ENCODE peak calls at places on chromosome 18, in six cellular contexts. One of them, this sample, is unnamed. For H3K4me1, the result is how much of the 10 kb centered on the place peaks cover.

GRCh38 chr18:4004176-4004829 is 450.8 kb downstream of the DLGAP1 start:
- DNase-seq in HCT116: peak
- DNase-seq in GM23248: peak
- DNase-seq in CD4-positive, alpha-beta memory T cell: no peak
- DNase-seq in GM23338: no peak
- DNase-seq in adrenal gland: no peak
- DNase-seq in this sample: no peak

GRCh38 chr18:27952741-27953140 is 224.2 kb downstream of the CDH2 start:
- DNase-seq in HCT116: no peak
- DNase-seq in GM23248: peak
- DNase-seq in CD4-positive, alpha-beta memory T cell: no peak
- DNase-seq in GM23338: no peak
- DNase-seq in adrenal gland: no peak
- DNase-seq in this sample: no peak

GRCh38 chr18:54672846-54673475 is 81.9 kb downstream of the DYNAP start:
- DNase-seq in HCT116: no peak
- DNase-seq in GM23248: no peak
- DNase-seq in CD4-positive, alpha-beta memory T cell: no peak
- DNase-seq in GM23338: no peak
- DNase-seq in adrenal gland: no peak
- DNase-seq in this sample: no peak

GRCh38 chr18:27899893-27900292 is 277.0 kb downstream of the CDH2 start:
- DNase-seq in HCT116: no peak
- DNase-seq in GM23248: no peak
- DNase-seq in CD4-positive, alpha-beta memory T cell: no peak
- DNase-seq in GM23338: no peak
- DNase-seq in adrenal gland: no peak
- DNase-seq in this sample: no peak

GRCh38 chr18:23550898-23551297 is 35.4 kb downstream of the NPC1 start:
- DNase-seq in HCT116: no peak
- DNase-seq in GM23248: no peak
- DNase-seq in CD4-positive, alpha-beta memory T cell: no peak
- DNase-seq in GM23338: no peak
- DNase-seq in adrenal gland: no peak
- DNase-seq in this sample: no peak

GRCh38 chr18:78672862-78673446 is 306.7 kb upstream of the SALL3 start:
- DNase-seq in HCT116: no peak
- DNase-seq in GM23248: no peak
- DNase-seq in CD4-positive, alpha-beta memory T cell: no peak
- DNase-seq in GM23338: no peak
- DNase-seq in adrenal gland: no peak
- DNase-seq in this sample: no peak

GRCh38 chr18:26840965-26841364 is 24.5 kb downstream of the AQP4 start:
- DNase-seq in HCT116: no peak
- DNase-seq in GM23248: no peak
- DNase-seq in CD4-positive, alpha-beta memory T cell: no peak
- DNase-seq in GM23338: peak
- DNase-seq in adrenal gland: no peak
- DNase-seq in this sample: no peak

GRCh38 chr18:63112681-63113080 is 206.9 kb downstream of the BCL2 start:
- DNase-seq in HCT116: no peak
- DNase-seq in GM23248: no peak
- DNase-seq in CD4-positive, alpha-beta memory T cell: no peak
- DNase-seq in GM23338: no peak
- DNase-seq in adrenal gland: no peak
- DNase-seq in this sample: no peak

GRCh38 chr18:2958819-2959298 is 54.1 kb downstream of the LPIN2 start:
- DNase-seq in HCT116: no peak
- DNase-seq in GM23248: peak
- DNase-seq in CD4-positive, alpha-beta memory T cell: peak
- DNase-seq in GM23338: no peak
- DNase-seq in adrenal gland: no peak
- DNase-seq in this sample: no peak

GRCh38 chr18:7272268-7273049 is 41.6 kb downstream of the LRRC30 start:
- DNase-seq in HCT116: no peak
- DNase-seq in GM23248: peak
- DNase-seq in CD4-positive, alpha-beta memory T cell: no peak
- DNase-seq in GM23338: peak
- DNase-seq in adrenal gland: peak
- DNase-seq in this sample: no peak

GRCh38 chr18:80179857-80180558 is 67.3 kb downstream of the PARD6G start:
- DNase-seq in HCT116: no peak
- DNase-seq in GM23248: no peak
- DNase-seq in CD4-positive, alpha-beta memory T cell: no peak
- DNase-seq in GM23338: no peak
- DNase-seq in adrenal gland: no peak
- DNase-seq in this sample: no peak

GRCh38 chr18:35582899-35583558 is 1.5 kb downstream of the GALNT1 start:
- DNase-seq in HCT116: no peak
- DNase-seq in GM23248: peak
- DNase-seq in CD4-positive, alpha-beta memory T cell: no peak
- DNase-seq in GM23338: peak
- DNase-seq in adrenal gland: no peak
- DNase-seq in this sample: peak

GRCh38 chr18:24270937-24271380 is 126.7 kb downstream of the OSBPL1A start:
- DNase-seq in HCT116: no peak
- DNase-seq in GM23248: peak
- DNase-seq in CD4-positive, alpha-beta memory T cell: no peak
- DNase-seq in GM23338: peak
- DNase-seq in adrenal gland: peak
- DNase-seq in this sample: no peak

GRCh38 chr18:46759885-46760284 is 3.0 kb upstream of the ST8SIA5 start:
- DNase-seq in HCT116: no peak
- DNase-seq in GM23248: no peak
- DNase-seq in CD4-positive, alpha-beta memory T cell: no peak
- DNase-seq in GM23338: no peak
- DNase-seq in adrenal gland: no peak
- DNase-seq in this sample: no peak

GRCh38 chr18:75072672-75073371 is 136.1 kb downstream of the PTGR3 start:
- DNase-seq in HCT116: no peak
- DNase-seq in GM23248: no peak
- DNase-seq in CD4-positive, alpha-beta memory T cell: no peak
- DNase-seq in GM23338: no peak
- DNase-seq in adrenal gland: no peak
- DNase-seq in this sample: no peak

GRCh38 chr18:80143876-80144275 is 34.8 kb downstream of the ADNP2 start:
- DNase-seq in HCT116: no peak
- DNase-seq in GM23248: peak
- DNase-seq in CD4-positive, alpha-beta memory T cell: no peak
- DNase-seq in GM23338: no peak
- DNase-seq in adrenal gland: no peak
- DNase-seq in this sample: no peak

GRCh38 chr18:47404845-47405244 is 153.4 kb upstream of the SKOR2 start:
- DNase-seq in HCT116: no peak
- DNase-seq in GM23248: no peak
- DNase-seq in CD4-positive, alpha-beta memory T cell: no peak
- DNase-seq in GM23338: no peak
- DNase-seq in adrenal gland: no peak
- DNase-seq in this sample: no peak

GRCh38 chr18:33579868-33580205 is 1.8 kb downstream of the ASXL3 start:
- DNase-seq in HCT116: no peak
- DNase-seq in GM23248: no peak
- DNase-seq in CD4-positive, alpha-beta memory T cell: no peak
- DNase-seq in GM23338: no peak
- DNase-seq in adrenal gland: no peak
- DNase-seq in this sample: no peak

GRCh38 chr18:59660976-59661743 is 36.1 kb downstream of the CCBE1 start:
- DNase-seq in HCT116: no peak
- DNase-seq in GM23248: peak
- DNase-seq in CD4-positive, alpha-beta memory T cell: no peak
- DNase-seq in GM23338: no peak
- DNase-seq in adrenal gland: no peak
- DNase-seq in this sample: no peak

GRCh38 chr18:2441544-2441943 is 129.8 kb downstream of the METTL4 start:
- DNase-seq in HCT116: no peak
- DNase-seq in GM23248: peak
- DNase-seq in CD4-positive, alpha-beta memory T cell: no peak
- DNase-seq in GM23338: no peak
- DNase-seq in adrenal gland: no peak
- DNase-seq in this sample: no peak

GRCh38 chr18:64201781-64202180 is 52.9 kb upstream of the LINC00305 start:
- DNase-seq in HCT116: no peak
- DNase-seq in GM23248: no peak
- DNase-seq in CD4-positive, alpha-beta memory T cell: no peak
- DNase-seq in GM23338: no peak
- DNase-seq in adrenal gland: no peak
- DNase-seq in this sample: no peak

GRCh38 chr18:50558948-50559749 is 738 bp upstream of the MAPK4 start:
- DNase-seq in HCT116: no peak
- DNase-seq in GM23248: no peak
- DNase-seq in CD4-positive, alpha-beta memory T cell: no peak
- DNase-seq in GM23338: peak
- DNase-seq in adrenal gland: no peak
- DNase-seq in this sample: no peak

GRCh38 chr18:22170421-22171262 is 1.3 kb downstream of the GATA6 start:
- DNase-seq in HCT116: no peak
- DNase-seq in GM23248: peak
- DNase-seq in CD4-positive, alpha-beta memory T cell: no peak
- DNase-seq in GM23338: peak
- DNase-seq in adrenal gland: peak
- DNase-seq in this sample: no peak

GRCh38 chr18:25038261-25038660 is 313.7 kb downstream of the ZNF521 start:
- DNase-seq in HCT116: no peak
- DNase-seq in GM23248: no peak
- DNase-seq in CD4-positive, alpha-beta memory T cell: no peak
- DNase-seq in GM23338: no peak
- DNase-seq in adrenal gland: no peak
- DNase-seq in this sample: no peak

GRCh38 chr18:3585656-3586509 is 135.9 kb downstream of the TGIF1 start:
- DNase-seq in HCT116: peak
- DNase-seq in GM23248: peak
- DNase-seq in CD4-positive, alpha-beta memory T cell: peak
- DNase-seq in GM23338: peak
- DNase-seq in adrenal gland: peak
- DNase-seq in this sample: peak

GRCh38 chr18:56374005-56374655 is 264.3 kb downstream of the TXNL1 start:
- DNase-seq in HCT116: no peak
- DNase-seq in GM23248: peak
- DNase-seq in CD4-positive, alpha-beta memory T cell: no peak
- DNase-seq in GM23338: no peak
- DNase-seq in adrenal gland: no peak
- DNase-seq in this sample: no peak

GRCh38 chr18:56402872-56403516 is 235.4 kb downstream of the TXNL1 start:
- DNase-seq in HCT116: no peak
- DNase-seq in GM23248: peak
- DNase-seq in CD4-positive, alpha-beta memory T cell: no peak
- DNase-seq in GM23338: no peak
- DNase-seq in adrenal gland: no peak
- DNase-seq in this sample: no peak

GRCh38 chr18:79567481-79568147 is 112.0 kb upstream of the CTDP1 start:
- DNase-seq in HCT116: no peak
- DNase-seq in GM23248: peak
- DNase-seq in CD4-positive, alpha-beta memory T cell: no peak
- DNase-seq in GM23338: peak
- DNase-seq in adrenal gland: peak
- DNase-seq in this sample: no peak

GRCh38 chr18:24227976-24228660 is 89.3 kb downstream of the CABYR start:
- DNase-seq in HCT116: no peak
- DNase-seq in GM23248: peak
- DNase-seq in CD4-positive, alpha-beta memory T cell: no peak
- DNase-seq in GM23338: peak
- DNase-seq in adrenal gland: no peak
- DNase-seq in this sample: no peak

GRCh38 chr18:68431111-68431921 is 283.6 kb downstream of the TMX3 start:
- DNase-seq in HCT116: no peak
- DNase-seq in GM23248: peak
- DNase-seq in CD4-positive, alpha-beta memory T cell: no peak
- DNase-seq in GM23338: no peak
- DNase-seq in adrenal gland: no peak
- DNase-seq in this sample: no peak

GRCh38 chr18:68428026-68428425 is 286.9 kb downstream of the TMX3 start:
- DNase-seq in HCT116: no peak
- DNase-seq in GM23248: peak
- DNase-seq in CD4-positive, alpha-beta memory T cell: no peak
- DNase-seq in GM23338: no peak
- DNase-seq in adrenal gland: no peak
- DNase-seq in this sample: no peak

GRCh38 chr18:68428666-68429065 is 286.2 kb downstream of the TMX3 start:
- DNase-seq in HCT116: no peak
- DNase-seq in GM23248: no peak
- DNase-seq in CD4-positive, alpha-beta memory T cell: no peak
- DNase-seq in GM23338: no peak
- DNase-seq in adrenal gland: no peak
- DNase-seq in this sample: no peak

GRCh38 chr18:68429809-68430208 is 285.1 kb downstream of the TMX3 start:
- DNase-seq in HCT116: no peak
- DNase-seq in GM23248: peak
- DNase-seq in CD4-positive, alpha-beta memory T cell: no peak
- DNase-seq in GM23338: no peak
- DNase-seq in adrenal gland: no peak
- DNase-seq in this sample: no peak

DNA sequence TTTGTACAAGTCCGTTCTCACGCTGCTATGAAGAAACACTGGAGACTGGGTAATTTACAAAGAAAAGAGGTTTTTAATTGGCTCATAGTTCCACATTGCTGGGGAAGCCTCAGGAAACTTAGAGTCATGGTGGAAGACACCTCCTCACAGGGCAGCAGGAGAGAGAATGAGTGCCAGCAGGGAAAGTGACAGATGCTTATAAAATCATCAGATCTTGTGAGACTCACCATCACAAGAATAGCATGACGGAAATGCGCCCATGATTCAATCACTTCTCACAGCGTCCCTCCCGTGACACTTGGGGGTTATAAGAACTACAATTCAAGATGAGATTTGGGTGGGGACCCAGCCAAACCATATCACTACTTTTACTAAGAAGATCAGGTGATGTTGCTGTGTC is 285.8 kb downstream of the TMX3 start:
- DNase-seq in HCT116: no peak
- DNase-seq in GM23248: no peak
- DNase-seq in CD4-positive, alpha-beta memory T cell: no peak
- DNase-seq in GM23338: no peak
- DNase-seq in adrenal gland: no peak
- DNase-seq in this sample: no peak
- H3K4me1 ChIP-seq in HCT116: under half
- H3K4me1 ChIP-seq in GM23248: half or more
- H3K4me1 ChIP-seq in CD4-positive, alpha-beta memory T cell: under half
- H3K4me1 ChIP-seq in GM23338: under half
- H3K4me1 ChIP-seq in adrenal gland: under half
- H3K4me1 ChIP-seq in this sample: under half

GRCh38 chr18:77107218-77107815 is 25.3 kb downstream of the MBP start:
- DNase-seq in HCT116: no peak
- DNase-seq in GM23248: no peak
- DNase-seq in CD4-positive, alpha-beta memory T cell: no peak
- DNase-seq in GM23338: no peak
- DNase-seq in adrenal gland: no peak
- DNase-seq in this sample: no peak
- H3K4me1 ChIP-seq in HCT116: under half
- H3K4me1 ChIP-seq in GM23248: under half
- H3K4me1 ChIP-seq in CD4-positive, alpha-beta memory T cell: half or more
- H3K4me1 ChIP-seq in GM23338: under half
- H3K4me1 ChIP-seq in adrenal gland: under half
- H3K4me1 ChIP-seq in this sample: half or more

GRCh38 chr18:8619041-8619440 is 9.8 kb downstream of the RAB12 start:
- DNase-seq in HCT116: no peak
- DNase-seq in GM23248: no peak
- DNase-seq in CD4-positive, alpha-beta memory T cell: no peak
- DNase-seq in GM23338: no peak
- DNase-seq in adrenal gland: no peak
- DNase-seq in this sample: no peak
- H3K4me1 ChIP-seq in HCT116: under half
- H3K4me1 ChIP-seq in GM23248: under half
- H3K4me1 ChIP-seq in CD4-positive, alpha-beta memory T cell: under half
- H3K4me1 ChIP-seq in GM23338: half or more
- H3K4me1 ChIP-seq in adrenal gland: under half
- H3K4me1 ChIP-seq in this sample: under half

GRCh38 chr18:58316943-58317342 is 272.9 kb downstream of the NEDD4L start:
- DNase-seq in HCT116: no peak
- DNase-seq in GM23248: no peak
- DNase-seq in CD4-positive, alpha-beta memory T cell: no peak
- DNase-seq in GM23338: no peak
- DNase-seq in adrenal gland: no peak
- DNase-seq in this sample: no peak
- H3K4me1 ChIP-seq in HCT116: half or more
- H3K4me1 ChIP-seq in GM23248: under half
- H3K4me1 ChIP-seq in CD4-positive, alpha-beta memory T cell: under half
- H3K4me1 ChIP-seq in GM23338: under half
- H3K4me1 ChIP-seq in adrenal gland: under half
- H3K4me1 ChIP-seq in this sample: under half